ENCODE peak calls at places on chromosome 15, in ten cellular contexts. B, W, O, P, T, N, G, X, Q and E are unnamed samples.

GRCh38 chr15:45320581-45320980 is 57.8 kb downstream of the GATM start:
- DNase-seq in B (no peak), G (no peak), P (no peak), X (no peak), W (no peak), O (no peak), Q (peak; percentile 85), T (no peak), N (no peak), E (no peak)

GRCh38 chr15:60301024-60301423 is 96.8 kb downstream of the ANXA2 start:
- DNase-seq in T (no peak), X (peak; percentile 29), O (no peak), B (no peak), N (no peak), P (no peak), G (no peak), Q (no peak), W (no peak), E (no peak)

GRCh38 chr15:71586463-71586862 is 223.9 kb upstream of the NR2E3 start:
- DNase-seq in B (no peak), P (no peak), G (no peak), T (no peak), W (no peak), Q (no peak), N (no peak), O (no peak), X (no peak), E (peak; percentile 60)

GRCh38 chr15:43775411-43775965 is 1.3 kb downstream of the ELL3 start:
- DNase-seq in Q (peak; percentile 97), P (no peak), B (no peak), W (no peak), O (no peak), G (peak; percentile 47), X (peak; percentile 71), N (peak; percentile 45), T (no peak), E (peak; percentile 52)

GRCh38 chr15:100133001-100133400 is 208.8 kb downstream of the ADAMTS17 start:
- DNase-seq in N (no peak), Q (no peak), T (no peak), B (no peak), P (no peak), G (no peak), W (no peak), O (no peak), X (no peak), E (peak; percentile 43)

GRCh38 chr15:68700395-68701123 is 120.1 kb downstream of the ANP32A start:
- DNase-seq in N (peak; percentile 79), P (peak; percentile 11), W (no peak), Q (no peak), B (no peak), G (peak; percentile 79), X (no peak), O (no peak), T (peak; percentile 81), E (peak; percentile 20)

GRCh38 chr15:22224241-22224671 is 143.9 kb downstream of the OR4M2 start:
- DNase-seq in W (no peak), N (no peak), X (no peak), Q (peak; percentile 22), P (no peak), G (peak; percentile 35), O (no peak), T (no peak), B (no peak), E (no peak)

GRCh38 chr15:79003896-79004295 is 59.0 kb upstream of the CTSH start:
- DNase-seq in P (no peak), X (no peak), T (no peak), B (no peak), O (no peak), G (no peak), W (no peak), N (no peak), Q (no peak), E (no peak)

GRCh38 chr15:83917432-83917831 is 263.5 kb downstream of the ADAMTSL3 start:
- DNase-seq in B (no peak), G (no peak), Q (no peak), O (no peak), W (no peak), N (no peak), X (no peak), P (no peak), T (no peak), E (no peak)

GRCh38 chr15:42065008-42065407 is 29.4 kb downstream of the PLA2G4D start:
- DNase-seq in Q (no peak), P (no peak), N (no peak), O (no peak), T (no peak), W (no peak), G (peak; percentile 54), B (no peak), X (peak; percentile 39), E (peak; percentile 17)

GRCh38 chr15:73873889-73874511 is 636 bp downstream of the TBC1D21 start:
- DNase-seq in X (peak; percentile 75), N (peak; percentile 17), B (peak; percentile 10), G (no peak), Q (peak; percentile 87), W (no peak), O (peak; percentile 50), P (peak; percentile 18), T (peak; percentile 65), E (peak; percentile 70)

GRCh38 chr15:49082960-49083359 is 36.7 kb upstream of the SECISBP2L start:
- DNase-seq in Q (no peak), T (peak; percentile 55), O (no peak), B (no peak), W (no peak), G (no peak), P (peak; percentile 84), N (no peak), X (no peak), E (no peak)

GRCh38 chr15:39574416-39574815 is 6.5 kb upstream of the THBS1 start:
- DNase-seq in B (no peak), O (no peak), G (no peak), Q (no peak), P (no peak), W (no peak), N (no peak), T (peak; percentile 82), X (no peak), E (no peak)

GRCh38 chr15:51503003-51503402 is 119.6 kb downstream of the DMXL2 start:
- DNase-seq in G (no peak), O (no peak), W (no peak), X (no peak), T (no peak), Q (no peak), N (no peak), B (no peak), P (no peak), E (no peak)

GRCh38 chr15:57165992-57166391 is 210.3 kb upstream of the CGNL1 start:
- DNase-seq in N (no peak), B (no peak), G (no peak), X (peak; percentile 67), O (no peak), T (no peak), Q (no peak), W (no peak), P (no peak), E (no peak)

GRCh38 chr15:81111510-81112375 is 22.3 kb upstream of the CFAP161 start:
- DNase-seq in O (no peak), G (no peak), W (no peak), P (no peak), T (no peak), N (no peak), B (no peak), Q (no peak), X (no peak), E (no peak)

GRCh38 chr15:83657549-83657948 is 3.6 kb downstream of the ADAMTSL3 start:
- DNase-seq in O (no peak), W (no peak), Q (no peak), X (no peak), N (no peak), P (no peak), B (no peak), T (no peak), G (no peak), E (peak; percentile 44)

GRCh38 chr15:22949074-22949547 is 31.1 kb downstream of the CYFIP1 start:
- DNase-seq in G (no peak), N (no peak), Q (peak; percentile 77), B (no peak), O (no peak), W (no peak), P (no peak), X (peak; percentile 40), T (peak; percentile 72), E (no peak)

GRCh38 chr15:85443593-85444328 is 63.4 kb downstream of the AKAP13 start:
- DNase-seq in T (no peak), W (no peak), Q (peak; percentile 94), X (peak; percentile 63), G (no peak), N (no peak), B (no peak), P (no peak), O (peak; percentile 39), E (peak; percentile 47)

GRCh38 chr15:98541519-98541918 is 106.8 kb upstream of the IGF1R start:
- DNase-seq in G (no peak), O (no peak), T (no peak), X (no peak), Q (no peak), N (no peak), B (no peak), P (no peak), W (no peak), E (no peak)